ENCODE peak calls at places on chromosome 11, in six cellular contexts. Q is H9, W is HCT116, J is trophoblast cell, T is neural progenitor cell, X is fibroblast of lung. C is an unnamed sample. For H3K4me1, the result is how much of the 10 kb centered on the place peaks cover.

GRCh38 chr11:36509265-36509664 is 807 bp downstream of the TRAF6 start:
- DNase-seq in Q (no peak), W (no peak), J (peak), T (peak), X (peak), C (peak)

GRCh38 chr11:35786188-35786587 is 123.6 kb downstream of the TRIM44 start:
- DNase-seq in Q (no peak), W (no peak), J (no peak), T (no peak), X (no peak), C (no peak)

GRCh38 chr11:124920870-124921609 is 2.0 kb downstream of the HEPN1 start:
- DNase-seq in Q (peak), W (no peak), J (peak), T (peak), X (peak), C (peak)

GRCh38 chr11:76236092-76237026 is 30.1 kb upstream of the WNT11 start:
- DNase-seq in Q (peak), W (peak), J (peak), T (peak), X (peak), C (peak)

GRCh38 chr11:108009497-108010360 is 1.0 kb downstream of the CUL5 start:
- DNase-seq in Q (no peak), W (no peak), J (peak), T (peak), X (peak), C (no peak)

GRCh38 chr11:72816404-72816990 is 2.3 kb downstream of the ATG16L2 start:
- DNase-seq in Q (no peak), W (no peak), J (peak), T (no peak), X (no peak), C (no peak)

GRCh38 chr11:130145328-130145812 is 14.2 kb upstream of the ST14 start:
- DNase-seq in Q (no peak), W (no peak), J (no peak), T (no peak), X (no peak), C (no peak)

GRCh38 chr11:23765862-23766261 is 731.0 kb upstream of the LUZP2 start:
- DNase-seq in Q (no peak), W (no peak), J (no peak), T (no peak), X (peak), C (peak)

GRCh38 chr11:69887330-69887729 is 68.1 kb upstream of the FGF3 start:
- DNase-seq in Q (no peak), W (no peak), J (no peak), T (no peak), X (no peak), C (no peak)

GRCh38 chr11:122984186-122985011 is 2.8 kb upstream of the BSX start:
- DNase-seq in Q (peak), W (no peak), J (no peak), T (peak), X (no peak), C (no peak)

GRCh38 chr11:86160546-86161149 is 83.9 kb upstream of the EED start:
- DNase-seq in Q (no peak), W (no peak), J (peak), T (no peak), X (peak), C (peak)

GRCh38 chr11:17746096-17746495 is 11.5 kb downstream of the KCNC1 start:
- DNase-seq in Q (no peak), W (no peak), J (no peak), T (no peak), X (no peak), C (no peak)

GRCh38 chr11:24609778-24610177 is 112.9 kb downstream of the LUZP2 start:
- DNase-seq in Q (no peak), W (no peak), J (no peak), T (no peak), X (no peak), C (no peak)

GRCh38 chr11:76380161-76380976 is 563 bp downstream of the THAP12 start:
- DNase-seq in Q (peak), W (no peak), J (no peak), T (no peak), X (peak), C (no peak)

GRCh38 chr11:124938206-124938765 is 2.4 kb upstream of the HEPACAM start:
- DNase-seq in Q (no peak), W (no peak), J (no peak), T (no peak), X (no peak), C (no peak)

GRCh38 chr11:11253995-11254394 is 99.1 kb downstream of the CSNK2A3 start:
- DNase-seq in Q (no peak), W (no peak), J (no peak), T (no peak), X (no peak), C (no peak)

GRCh38 chr11:128603752-128604472 is 16.6 kb upstream of the ETS1 start:
- DNase-seq in Q (no peak), W (no peak), J (no peak), T (no peak), X (no peak), C (no peak)

GRCh38 chr11:86341382-86341781 is 33.3 kb upstream of the CCDC81 start:
- DNase-seq in Q (no peak), W (no peak), J (no peak), T (peak), X (no peak), C (no peak)

GRCh38 chr11:21794306-21794705 is 398.6 kb upstream of the ANO5 start:
- DNase-seq in Q (no peak), W (no peak), J (no peak), T (no peak), X (no peak), C (no peak)

GRCh38 chr11:68137833-68138232 is 16.6 kb upstream of the CHKA start:
- DNase-seq in Q (no peak), W (no peak), J (no peak), T (no peak), X (no peak), C (no peak)

GRCh38 chr11:2741377-2742131 is 41.8 kb upstream of the KCNQ1OT1 start:
- DNase-seq in Q (no peak), W (no peak), J (peak), T (no peak), X (peak), C (peak)

GRCh38 chr11:11415786-11416390 is 62.8 kb upstream of the CSNK2A3 start:
- DNase-seq in Q (no peak), W (no peak), J (no peak), T (peak), X (peak), C (peak)

GRCh38 chr11:101848262-101848661 is 66.5 kb upstream of the CEP126 start:
- DNase-seq in Q (no peak), W (no peak), J (no peak), T (peak), X (no peak), C (no peak)

GRCh38 chr11:115759622-115760527 is 255.7 kb upstream of the CADM1 start:
- DNase-seq in Q (peak), W (no peak), J (no peak), T (peak), X (peak), C (peak)

GRCh38 chr11:68460741-68461283 is at the start of gene PPP6R3:
- DNase-seq in Q (no peak), W (no peak), J (no peak), T (no peak), X (no peak), C (no peak)

GRCh38 chr11:1226981-1227550 is 4.2 kb downstream of the MUC5B start:
- DNase-seq in Q (peak), W (no peak), J (no peak), T (peak), X (no peak), C (no peak)

GRCh38 chr11:112579282-112579681 is 318.6 kb upstream of the PLET1 start:
- DNase-seq in Q (no peak), W (no peak), J (no peak), T (no peak), X (no peak), C (no peak)

GRCh38 chr11:32137263-32137662 is 46.4 kb downstream of the RCN1 start:
- DNase-seq in Q (no peak), W (peak), J (peak), T (no peak), X (peak), C (peak)
- H2AFZ ChIP-seq in Q (no peak), W (peak), J (no peak), T (no peak), X (peak), C (peak)

GRCh38 chr11:14446701-14447169 is 52.9 kb downstream of the COPB1 start:
- DNase-seq in Q (no peak), W (no peak), J (no peak), T (no peak), X (peak), C (peak)
- H3K4me1 ChIP-seq in Q (under half), W (under half), J (under half), T (under half), X (under half), C (under half)

DNA sequence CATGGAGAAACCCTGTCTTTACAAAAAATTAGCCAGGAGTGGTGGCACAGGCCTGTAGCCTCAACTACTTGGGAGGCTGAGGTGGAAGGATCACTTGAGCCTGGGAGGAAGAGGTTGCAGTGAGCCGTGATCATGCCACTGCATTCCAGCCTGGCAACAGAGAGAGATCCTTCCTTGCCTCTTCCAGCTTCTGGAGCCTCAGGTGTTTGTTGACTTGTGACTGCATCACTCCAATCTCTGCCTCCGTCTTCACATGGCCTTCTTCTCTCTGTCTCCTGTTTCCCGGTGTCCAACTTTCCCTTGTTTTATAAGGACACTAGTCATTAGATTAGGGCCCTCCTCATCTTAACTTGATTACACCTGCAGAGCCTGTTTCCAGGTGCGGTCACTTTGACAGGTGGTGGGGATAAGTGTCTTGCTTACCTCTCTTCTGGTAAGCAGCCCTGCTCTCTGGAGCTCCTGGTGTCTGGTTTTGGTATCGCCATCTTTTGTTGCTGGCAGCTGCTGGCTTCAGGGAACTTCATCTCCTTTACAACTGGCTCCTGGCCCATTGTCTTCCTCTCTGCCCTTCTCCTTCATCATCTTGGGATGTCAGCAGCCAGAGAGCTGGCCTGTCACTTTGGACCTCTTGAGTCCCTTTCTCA is 8.2 kb upstream of the USP2 start:
- DNase-seq in Q (peak), W (no peak), J (no peak), T (peak), X (no peak), C (no peak)
- H2AFZ ChIP-seq in Q (no peak), W (no peak), J (no peak), T (no peak), X (no peak), C (no peak)

GRCh38 chr11:120877746-120878365 is 146.0 kb upstream of the TBCEL start:
- DNase-seq in Q (no peak), W (no peak), J (peak), T (no peak), X (no peak), C (no peak)

GRCh38 chr11:120878781-120879180 is 145.1 kb upstream of the TBCEL start:
- DNase-seq in Q (no peak), W (no peak), J (peak), T (no peak), X (no peak), C (no peak)

GRCh38 chr11:120873966-120874365 is 149.9 kb upstream of the TBCEL start:
- DNase-seq in Q (no peak), W (no peak), J (no peak), T (no peak), X (no peak), C (no peak)

GRCh38 chr11:120871924-120872323 is 152.0 kb upstream of the TBCEL start:
- DNase-seq in Q (no peak), W (no peak), J (no peak), T (no peak), X (no peak), C (no peak)

GRCh38 chr11:120875986-120876385 is 147.9 kb upstream of the TBCEL start:
- DNase-seq in Q (no peak), W (no peak), J (no peak), T (no peak), X (no peak), C (no peak)
- H3K4me1 ChIP-seq in Q (under half), W (under half), J (under half), T (under half), X (under half), C (under half)

GRCh38 chr11:95218149-95218548 is 12.9 kb downstream of the SESN3 start:
- DNase-seq in Q (no peak), W (no peak), J (no peak), T (no peak), X (no peak), C (no peak)

GRCh38 chr11:95222817-95223216 is 8.2 kb downstream of the SESN3 start:
- DNase-seq in Q (no peak), W (no peak), J (no peak), T (no peak), X (no peak), C (no peak)

GRCh38 chr11:95219599-95219998 is 11.4 kb downstream of the SESN3 start:
- DNase-seq in Q (no peak), W (no peak), J (no peak), T (no peak), X (no peak), C (no peak)
- H2AFZ ChIP-seq in Q (no peak), W (no peak), J (no peak), T (no peak), X (no peak), C (no peak)